ENCODE peak calls at places on chromosomes 2 and 18, in eight cellular contexts. One of them, this sample, is unnamed.

GRCh38 chr18:76493213-76494107 is 1.6 kb downstream of the ZNF516 start:
- DNase-seq in SK-N-SH: peak; percentile 33
- DNase-seq in ovary: peak; percentile 57
- DNase-seq in heart left ventricle: no peak
- DNase-seq in MM.1S: peak; percentile 48
- DNase-seq in body of pancreas: peak; percentile 40
- DNase-seq in esophagus squamous epithelium: no peak
- DNase-seq in left lung: peak; percentile 28
- DNase-seq in this sample: no peak

GRCh38 chr2:58449286-58450010 is 208.3 kb upstream of the FANCL start:
- DNase-seq in SK-N-SH: no peak
- DNase-seq in ovary: no peak
- DNase-seq in heart left ventricle: no peak
- DNase-seq in MM.1S: no peak
- DNase-seq in body of pancreas: no peak
- DNase-seq in esophagus squamous epithelium: no peak
- DNase-seq in left lung: no peak
- DNase-seq in this sample: no peak

GRCh38 chr2:102806250-102806837 is 44.5 kb downstream of the TMEM182 start:
- DNase-seq in SK-N-SH: peak; percentile 75
- DNase-seq in ovary: peak; percentile 23
- DNase-seq in heart left ventricle: peak; percentile 66
- DNase-seq in MM.1S: peak; percentile 18
- DNase-seq in body of pancreas: peak; percentile 79
- DNase-seq in esophagus squamous epithelium: no peak
- DNase-seq in left lung: no peak
- DNase-seq in this sample: peak; percentile 69

GRCh38 chr18:79523738-79524180 is 128.0 kb downstream of the NFATC1 start:
- DNase-seq in SK-N-SH: no peak
- DNase-seq in ovary: no peak
- DNase-seq in heart left ventricle: no peak
- DNase-seq in MM.1S: no peak
- DNase-seq in body of pancreas: no peak
- DNase-seq in esophagus squamous epithelium: no peak
- DNase-seq in left lung: no peak
- DNase-seq in this sample: no peak

GRCh38 chr2:33380001-33380609 is 96.3 kb upstream of the RASGRP3 start:
- DNase-seq in SK-N-SH: no peak
- DNase-seq in ovary: no peak
- DNase-seq in heart left ventricle: no peak
- DNase-seq in MM.1S: peak; percentile 19
- DNase-seq in body of pancreas: no peak
- DNase-seq in esophagus squamous epithelium: no peak
- DNase-seq in left lung: no peak
- DNase-seq in this sample: no peak

GRCh38 chr2:45988879-45989278 is 308.3 kb upstream of the EPAS1 start:
- DNase-seq in SK-N-SH: no peak
- DNase-seq in ovary: no peak
- DNase-seq in heart left ventricle: no peak
- DNase-seq in MM.1S: no peak
- DNase-seq in body of pancreas: no peak
- DNase-seq in esophagus squamous epithelium: no peak
- DNase-seq in left lung: no peak
- DNase-seq in this sample: no peak

GRCh38 chr2:70098032-70098431 is 10.8 kb downstream of the PCBP1 start:
- DNase-seq in SK-N-SH: no peak
- DNase-seq in ovary: no peak
- DNase-seq in heart left ventricle: no peak
- DNase-seq in MM.1S: no peak
- DNase-seq in body of pancreas: no peak
- DNase-seq in esophagus squamous epithelium: no peak
- DNase-seq in left lung: no peak
- DNase-seq in this sample: peak; percentile 25

GRCh38 chr2:37614061-37614802 is 57.2 kb downstream of the CDC42EP3 start:
- DNase-seq in SK-N-SH: no peak
- DNase-seq in ovary: no peak
- DNase-seq in heart left ventricle: no peak
- DNase-seq in MM.1S: no peak
- DNase-seq in body of pancreas: peak; percentile 37
- DNase-seq in esophagus squamous epithelium: no peak
- DNase-seq in left lung: no peak
- DNase-seq in this sample: peak; percentile 78

GRCh38 chr2:194333091-194333490 is 1323.9 kb upstream of the SLC39A10 start:
- DNase-seq in SK-N-SH: no peak
- DNase-seq in ovary: no peak
- DNase-seq in heart left ventricle: no peak
- DNase-seq in MM.1S: no peak
- DNase-seq in body of pancreas: no peak
- DNase-seq in esophagus squamous epithelium: no peak
- DNase-seq in left lung: no peak
- DNase-seq in this sample: no peak

GRCh38 chr2:607709-608108 is 69.5 kb downstream of the TMEM18 start:
- DNase-seq in SK-N-SH: no peak
- DNase-seq in ovary: no peak
- DNase-seq in heart left ventricle: no peak
- DNase-seq in MM.1S: no peak
- DNase-seq in body of pancreas: no peak
- DNase-seq in esophagus squamous epithelium: no peak
- DNase-seq in left lung: no peak
- DNase-seq in this sample: no peak

GRCh38 chr2:71665168-71666093 is 212.1 kb downstream of the DYSF start:
- DNase-seq in SK-N-SH: no peak
- DNase-seq in ovary: no peak
- DNase-seq in heart left ventricle: peak; percentile 51
- DNase-seq in MM.1S: no peak
- DNase-seq in body of pancreas: no peak
- DNase-seq in esophagus squamous epithelium: no peak
- DNase-seq in left lung: no peak
- DNase-seq in this sample: no peak

GRCh38 chr2:21930224-21930623 is 806.5 kb downstream of the TDRD15 start:
- DNase-seq in SK-N-SH: no peak
- DNase-seq in ovary: no peak
- DNase-seq in heart left ventricle: peak; percentile 8
- DNase-seq in MM.1S: no peak
- DNase-seq in body of pancreas: no peak
- DNase-seq in esophagus squamous epithelium: no peak
- DNase-seq in left lung: no peak
- DNase-seq in this sample: no peak

GRCh38 chr2:177246000-177246399 is 18.5 kb downstream of the NFE2L2 start:
- DNase-seq in SK-N-SH: no peak
- DNase-seq in ovary: no peak
- DNase-seq in heart left ventricle: no peak
- DNase-seq in MM.1S: no peak
- DNase-seq in body of pancreas: no peak
- DNase-seq in esophagus squamous epithelium: no peak
- DNase-seq in left lung: no peak
- DNase-seq in this sample: no peak
- H3K4me1 ChIP-seq in SK-N-SH: peaks cover 27% of the 10 kb centered on the region
- H3K4me1 ChIP-seq in ovary: peaks cover 41% of the 10 kb centered on the region
- H3K4me1 ChIP-seq in heart left ventricle: peaks cover 100% of the 10 kb centered on the region
- H3K4me1 ChIP-seq in MM.1S: peaks cover 16% of the 10 kb centered on the region
- H3K4me1 ChIP-seq in body of pancreas: peaks cover 79% of the 10 kb centered on the region
- H3K4me1 ChIP-seq in esophagus squamous epithelium: peaks cover 62% of the 10 kb centered on the region
- H3K4me1 ChIP-seq in left lung: peaks cover 96% of the 10 kb centered on the region
- H3K4me1 ChIP-seq in this sample: peaks cover 80% of the 10 kb centered on the region

GRCh38 chr2:233059797-233060499 is at the start of gene INPP5D:
- DNase-seq in SK-N-SH: no peak
- DNase-seq in ovary: no peak
- DNase-seq in heart left ventricle: peak; percentile 68
- DNase-seq in MM.1S: peak; percentile 80
- DNase-seq in body of pancreas: peak; percentile 28
- DNase-seq in esophagus squamous epithelium: no peak
- DNase-seq in left lung: peak; percentile 89
- DNase-seq in this sample: no peak
- H3K4me3 ChIP-seq in SK-N-SH: no peak within 1 kb of the TSS
- H3K4me3 ChIP-seq in ovary: peak within 1 kb of the TSS; percentile 16
- H3K4me3 ChIP-seq in heart left ventricle: peak within 1 kb of the TSS; percentile 57
- H3K4me3 ChIP-seq in MM.1S: peak within 1 kb of the TSS; percentile 84
- H3K4me3 ChIP-seq in body of pancreas: no peak within 1 kb of the TSS
- H3K4me3 ChIP-seq in esophagus squamous epithelium: peak within 1 kb of the TSS; percentile 71
- H3K4me3 ChIP-seq in left lung: peak within 1 kb of the TSS; percentile 28
- H3K4me3 ChIP-seq in this sample: peak within 1 kb of the TSS; percentile 36

GRCh38 chr18:36132756-36133155 is 3.1 kb downstream of the ELP2 start:
- DNase-seq in SK-N-SH: no peak
- DNase-seq in ovary: no peak
- DNase-seq in heart left ventricle: no peak
- DNase-seq in MM.1S: no peak
- DNase-seq in body of pancreas: no peak
- DNase-seq in esophagus squamous epithelium: no peak
- DNase-seq in left lung: no peak
- DNase-seq in this sample: no peak
- H3K36me3 ChIP-seq in SK-N-SH: peaks cover 32% of the 10 kb centered on the region
- H3K36me3 ChIP-seq in ovary: peaks cover 2% of the 10 kb centered on the region
- H3K36me3 ChIP-seq in heart left ventricle: no peaks in the 10 kb centered on the region
- H3K36me3 ChIP-seq in MM.1S: peaks cover 6% of the 10 kb centered on the region
- H3K36me3 ChIP-seq in body of pancreas: peaks cover 2% of the 10 kb centered on the region
- H3K36me3 ChIP-seq in esophagus squamous epithelium: peaks cover 39% of the 10 kb centered on the region
- H3K36me3 ChIP-seq in left lung: no peaks in the 10 kb centered on the region
- H3K36me3 ChIP-seq in this sample: peaks cover 14% of the 10 kb centered on the region

DNA sequence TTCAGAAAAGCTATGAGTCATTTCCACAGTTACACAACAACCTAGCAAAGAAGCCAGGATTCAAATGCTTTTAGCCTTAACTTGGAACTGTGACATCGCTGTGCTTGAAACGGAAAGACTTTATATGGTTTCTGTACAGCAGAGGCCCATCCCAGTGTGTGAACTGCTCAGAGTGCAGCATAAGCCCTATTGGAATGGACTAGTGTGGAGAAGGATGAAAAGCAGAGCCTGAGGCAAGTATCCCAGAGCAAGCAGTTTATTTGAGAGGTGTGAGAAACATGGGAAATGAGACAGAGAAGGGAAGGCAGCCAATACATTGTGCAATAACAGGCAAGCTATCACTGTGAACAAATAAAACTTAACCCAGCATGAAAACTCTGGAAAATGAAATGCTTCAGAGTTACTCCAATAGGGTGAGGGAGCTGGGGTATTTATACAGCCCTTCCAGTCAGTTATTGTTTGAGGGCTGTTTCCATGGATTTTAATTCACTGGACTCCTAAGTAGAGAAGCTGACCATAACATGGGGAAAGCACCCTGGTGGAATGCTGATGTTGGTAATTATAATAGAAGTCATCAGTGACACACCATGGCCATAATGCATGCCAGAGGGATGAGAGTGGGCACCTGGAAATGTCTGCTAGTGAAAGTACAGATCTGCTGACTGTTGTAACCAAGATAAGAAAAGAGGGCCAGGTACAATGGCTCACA is 254.0 kb upstream of the POU3F3 start:
- DNase-seq in SK-N-SH: no peak
- DNase-seq in ovary: no peak
- DNase-seq in heart left ventricle: no peak
- DNase-seq in MM.1S: no peak
- DNase-seq in body of pancreas: no peak
- DNase-seq in esophagus squamous epithelium: no peak
- DNase-seq in left lung: no peak
- DNase-seq in this sample: no peak
- H3K4me1 ChIP-seq in SK-N-SH: no peaks in the 10 kb centered on the region
- H3K4me1 ChIP-seq in ovary: no peaks in the 10 kb centered on the region
- H3K4me1 ChIP-seq in heart left ventricle: no peaks in the 10 kb centered on the region
- H3K4me1 ChIP-seq in MM.1S: no peaks in the 10 kb centered on the region
- H3K4me1 ChIP-seq in body of pancreas: no peaks in the 10 kb centered on the region
- H3K4me1 ChIP-seq in esophagus squamous epithelium: no peaks in the 10 kb centered on the region
- H3K4me1 ChIP-seq in left lung: no peaks in the 10 kb centered on the region
- H3K4me1 ChIP-seq in this sample: no peaks in the 10 kb centered on the region

DNA sequence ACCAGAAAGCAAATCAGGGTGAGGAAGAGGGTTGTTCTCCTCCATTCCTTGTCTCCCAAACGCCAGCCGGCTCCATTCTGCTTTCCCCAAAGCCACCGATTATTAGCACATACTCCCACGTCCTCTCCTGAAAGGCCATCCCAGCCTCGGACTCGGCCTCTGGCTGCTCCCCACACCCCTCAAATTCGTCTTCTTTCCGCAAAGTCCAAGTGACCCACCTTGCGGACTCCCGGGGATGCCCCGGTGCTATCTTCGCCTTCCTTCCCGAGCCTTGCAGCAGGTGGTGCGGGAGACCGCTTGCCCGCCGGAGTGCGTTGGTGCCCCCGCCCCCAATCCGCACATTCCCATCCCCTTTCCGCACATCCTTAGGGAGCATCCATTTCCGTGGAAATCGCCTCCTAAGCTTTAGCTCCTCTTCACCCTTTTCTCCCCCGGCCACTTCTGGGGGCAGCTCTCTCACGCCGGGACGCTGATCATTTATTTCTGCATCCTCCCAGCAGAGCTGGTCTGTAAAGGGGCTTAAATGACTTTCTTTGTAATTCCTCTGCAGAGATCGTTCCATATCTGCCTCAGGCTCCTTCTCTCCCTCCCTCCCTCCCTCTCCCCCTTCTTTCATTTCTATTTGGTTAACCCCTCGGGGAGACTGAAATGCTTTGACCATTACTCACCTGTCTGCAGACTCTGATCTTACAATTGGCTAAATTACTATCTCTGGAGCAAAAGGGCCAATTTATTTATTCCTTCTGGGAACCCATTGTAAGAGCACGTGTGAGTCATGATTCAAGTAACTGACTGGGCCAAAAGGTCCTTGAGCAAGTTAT is 1.2 kb upstream of the LYPD1 start:
- DNase-seq in SK-N-SH: peak; percentile 27
- DNase-seq in ovary: no peak
- DNase-seq in heart left ventricle: no peak
- DNase-seq in MM.1S: no peak
- DNase-seq in body of pancreas: no peak
- DNase-seq in esophagus squamous epithelium: no peak
- DNase-seq in left lung: peak; percentile 65
- DNase-seq in this sample: no peak
- H3K4me3 ChIP-seq in SK-N-SH: peak overlapping the region; percentile 49
- H3K4me3 ChIP-seq in ovary: no peak overlapping the region
- H3K4me3 ChIP-seq in heart left ventricle: peak overlapping the region; percentile 46
- H3K4me3 ChIP-seq in MM.1S: no peak overlapping the region
- H3K4me3 ChIP-seq in body of pancreas: peak overlapping the region; percentile 7
- H3K4me3 ChIP-seq in esophagus squamous epithelium: peak overlapping the region; percentile 66
- H3K4me3 ChIP-seq in left lung: peak overlapping the region; percentile 37
- H3K4me3 ChIP-seq in this sample: peak overlapping the region; percentile 46